ENCODE peak calls at places on chromosome 11, in eight cellular contexts. One of them, this sample, is unnamed. For H3K9me3, the result is how much of the 10 kb centered on the place peaks cover.

GRCh38 chr11:32643526-32643925 is 59.9 kb downstream of the EIF3M start:
- DNase-seq in Caco-2: no peak
- DNase-seq in aorta: no peak
- DNase-seq in CD8-positive, alpha-beta memory T cell: no peak
- DNase-seq in heart right ventricle: no peak
- DNase-seq in adrenal gland: no peak
- DNase-seq in GM12878: no peak
- DNase-seq in PC-3: peak
- DNase-seq in this sample: no peak

GRCh38 chr11:7651700-7652099 is 21.6 kb downstream of the CYB5R2 start:
- DNase-seq in Caco-2: no peak
- DNase-seq in aorta: no peak
- DNase-seq in CD8-positive, alpha-beta memory T cell: no peak
- DNase-seq in heart right ventricle: no peak
- DNase-seq in adrenal gland: no peak
- DNase-seq in GM12878: no peak
- DNase-seq in PC-3: no peak
- DNase-seq in this sample: no peak

GRCh38 chr11:14905104-14906033 is 13.3 kb upstream of the CYP2R1 start:
- DNase-seq in Caco-2: no peak
- DNase-seq in aorta: peak
- DNase-seq in CD8-positive, alpha-beta memory T cell: peak
- DNase-seq in heart right ventricle: peak
- DNase-seq in adrenal gland: peak
- DNase-seq in GM12878: no peak
- DNase-seq in PC-3: no peak
- DNase-seq in this sample: peak

GRCh38 chr11:2207212-2207611 is 35.6 kb upstream of the TH start:
- DNase-seq in Caco-2: no peak
- DNase-seq in aorta: no peak
- DNase-seq in CD8-positive, alpha-beta memory T cell: no peak
- DNase-seq in heart right ventricle: peak
- DNase-seq in adrenal gland: peak
- DNase-seq in GM12878: no peak
- DNase-seq in PC-3: no peak
- DNase-seq in this sample: no peak

GRCh38 chr11:13635804-13636203 is 32.7 kb upstream of the FAR1 start:
- DNase-seq in Caco-2: no peak
- DNase-seq in aorta: no peak
- DNase-seq in CD8-positive, alpha-beta memory T cell: no peak
- DNase-seq in heart right ventricle: no peak
- DNase-seq in adrenal gland: no peak
- DNase-seq in GM12878: no peak
- DNase-seq in PC-3: no peak
- DNase-seq in this sample: no peak

GRCh38 chr11:77201991-77202841 is 74.2 kb downstream of the MYO7A start:
- DNase-seq in Caco-2: no peak
- DNase-seq in aorta: no peak
- DNase-seq in CD8-positive, alpha-beta memory T cell: no peak
- DNase-seq in heart right ventricle: no peak
- DNase-seq in adrenal gland: peak
- DNase-seq in GM12878: no peak
- DNase-seq in PC-3: no peak
- DNase-seq in this sample: no peak

GRCh38 chr11:111797145-111797581 is 31.0 kb upstream of the PPP2R1B start:
- DNase-seq in Caco-2: no peak
- DNase-seq in aorta: no peak
- DNase-seq in CD8-positive, alpha-beta memory T cell: no peak
- DNase-seq in heart right ventricle: no peak
- DNase-seq in adrenal gland: no peak
- DNase-seq in GM12878: peak
- DNase-seq in PC-3: peak
- DNase-seq in this sample: peak

GRCh38 chr11:67353317-67354313 is at the start of gene POLD4:
- DNase-seq in Caco-2: peak
- DNase-seq in aorta: peak
- DNase-seq in CD8-positive, alpha-beta memory T cell: peak
- DNase-seq in heart right ventricle: peak
- DNase-seq in adrenal gland: peak
- DNase-seq in GM12878: peak
- DNase-seq in PC-3: peak
- DNase-seq in this sample: peak

GRCh38 chr11:92886243-92886905 is 83.1 kb upstream of the MTNR1B start:
- DNase-seq in Caco-2: peak
- DNase-seq in aorta: no peak
- DNase-seq in CD8-positive, alpha-beta memory T cell: no peak
- DNase-seq in heart right ventricle: peak
- DNase-seq in adrenal gland: peak
- DNase-seq in GM12878: peak
- DNase-seq in PC-3: peak
- DNase-seq in this sample: peak

GRCh38 chr11:8933931-8934330 is 1.2 kb upstream of the C11orf16 start:
- DNase-seq in Caco-2: no peak
- DNase-seq in aorta: no peak
- DNase-seq in CD8-positive, alpha-beta memory T cell: no peak
- DNase-seq in heart right ventricle: no peak
- DNase-seq in adrenal gland: no peak
- DNase-seq in GM12878: no peak
- DNase-seq in PC-3: no peak
- DNase-seq in this sample: no peak

GRCh38 chr11:86624366-86624765 is 48.0 kb downstream of the ME3 start:
- DNase-seq in Caco-2: no peak
- DNase-seq in aorta: no peak
- DNase-seq in CD8-positive, alpha-beta memory T cell: no peak
- DNase-seq in heart right ventricle: no peak
- DNase-seq in adrenal gland: no peak
- DNase-seq in GM12878: no peak
- DNase-seq in PC-3: no peak
- DNase-seq in this sample: no peak

GRCh38 chr11:13942908-13943505 is 19.5 kb upstream of the SPON1 start:
- DNase-seq in Caco-2: no peak
- DNase-seq in aorta: no peak
- DNase-seq in CD8-positive, alpha-beta memory T cell: no peak
- DNase-seq in heart right ventricle: no peak
- DNase-seq in adrenal gland: no peak
- DNase-seq in GM12878: no peak
- DNase-seq in PC-3: peak
- DNase-seq in this sample: no peak

GRCh38 chr11:117743121-117743815 is 53.7 kb downstream of the DSCAML1 start:
- DNase-seq in Caco-2: no peak
- DNase-seq in aorta: no peak
- DNase-seq in CD8-positive, alpha-beta memory T cell: no peak
- DNase-seq in heart right ventricle: no peak
- DNase-seq in adrenal gland: no peak
- DNase-seq in GM12878: no peak
- DNase-seq in PC-3: no peak
- DNase-seq in this sample: no peak

GRCh38 chr11:126452718-126453117 is 97.2 kb downstream of the ST3GAL4 start:
- DNase-seq in Caco-2: no peak
- DNase-seq in aorta: peak
- DNase-seq in CD8-positive, alpha-beta memory T cell: no peak
- DNase-seq in heart right ventricle: no peak
- DNase-seq in adrenal gland: no peak
- DNase-seq in GM12878: no peak
- DNase-seq in PC-3: no peak
- DNase-seq in this sample: no peak

GRCh38 chr11:126450198-126450597 is 94.7 kb downstream of the ST3GAL4 start:
- DNase-seq in Caco-2: no peak
- DNase-seq in aorta: no peak
- DNase-seq in CD8-positive, alpha-beta memory T cell: no peak
- DNase-seq in heart right ventricle: no peak
- DNase-seq in adrenal gland: no peak
- DNase-seq in GM12878: no peak
- DNase-seq in PC-3: no peak
- DNase-seq in this sample: no peak

GRCh38 chr11:126452256-126452655 is 96.8 kb downstream of the ST3GAL4 start:
- DNase-seq in Caco-2: no peak
- DNase-seq in aorta: no peak
- DNase-seq in CD8-positive, alpha-beta memory T cell: no peak
- DNase-seq in heart right ventricle: no peak
- DNase-seq in adrenal gland: no peak
- DNase-seq in GM12878: no peak
- DNase-seq in PC-3: no peak
- DNase-seq in this sample: no peak

GRCh38 chr11:126450806-126451205 is 95.3 kb downstream of the ST3GAL4 start:
- DNase-seq in Caco-2: no peak
- DNase-seq in aorta: no peak
- DNase-seq in CD8-positive, alpha-beta memory T cell: no peak
- DNase-seq in heart right ventricle: no peak
- DNase-seq in adrenal gland: no peak
- DNase-seq in GM12878: no peak
- DNase-seq in PC-3: no peak
- DNase-seq in this sample: no peak

GRCh38 chr11:126451211-126451802 is 95.8 kb downstream of the ST3GAL4 start:
- DNase-seq in Caco-2: no peak
- DNase-seq in aorta: no peak
- DNase-seq in CD8-positive, alpha-beta memory T cell: no peak
- DNase-seq in heart right ventricle: no peak
- DNase-seq in adrenal gland: no peak
- DNase-seq in GM12878: no peak
- DNase-seq in PC-3: no peak
- DNase-seq in this sample: no peak
- H3K9me3 ChIP-seq in Caco-2: under half
- H3K9me3 ChIP-seq in aorta: under half
- H3K9me3 ChIP-seq in CD8-positive, alpha-beta memory T cell: under half
- H3K9me3 ChIP-seq in heart right ventricle: under half
- H3K9me3 ChIP-seq in adrenal gland: under half
- H3K9me3 ChIP-seq in GM12878: under half
- H3K9me3 ChIP-seq in PC-3: under half
- H3K9me3 ChIP-seq in this sample: under half

DNA sequence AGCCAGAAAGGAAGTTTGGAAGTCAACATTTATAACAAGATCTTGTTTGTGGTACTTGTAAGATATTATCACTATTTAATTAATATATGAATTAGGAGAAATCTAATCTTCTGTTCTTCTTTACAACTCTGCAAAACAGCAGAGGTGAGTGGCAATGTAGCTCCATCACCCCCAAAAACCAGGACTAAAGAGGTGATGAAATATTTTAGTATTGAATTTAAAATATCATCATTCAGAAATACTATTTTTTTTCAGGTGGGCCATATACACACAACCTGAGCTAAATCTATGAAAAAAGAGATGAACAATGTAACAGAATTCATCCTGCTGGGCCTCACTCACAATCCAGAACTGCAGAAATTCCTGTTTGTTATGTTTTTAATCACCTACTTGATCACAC is at the start of gene OR4C45:
- DNase-seq in Caco-2: no peak
- DNase-seq in aorta: no peak
- DNase-seq in CD8-positive, alpha-beta memory T cell: no peak
- DNase-seq in heart right ventricle: no peak
- DNase-seq in adrenal gland: no peak
- DNase-seq in GM12878: no peak
- DNase-seq in PC-3: no peak
- DNase-seq in this sample: no peak
- H3K9me3 ChIP-seq in Caco-2: under half
- H3K9me3 ChIP-seq in aorta: under half
- H3K9me3 ChIP-seq in CD8-positive, alpha-beta memory T cell: under half
- H3K9me3 ChIP-seq in heart right ventricle: under half
- H3K9me3 ChIP-seq in adrenal gland: under half
- H3K9me3 ChIP-seq in GM12878: under half
- H3K9me3 ChIP-seq in PC-3: under half
- H3K9me3 ChIP-seq in this sample: under half

GRCh38 chr11:109677240-109677639 is 255.2 kb downstream of the C11orf87 start:
- DNase-seq in Caco-2: no peak
- DNase-seq in aorta: no peak
- DNase-seq in CD8-positive, alpha-beta memory T cell: no peak
- DNase-seq in heart right ventricle: no peak
- DNase-seq in adrenal gland: no peak
- DNase-seq in GM12878: no peak
- DNase-seq in PC-3: no peak
- DNase-seq in this sample: no peak

GRCh38 chr11:109680127-109680526 is 258.1 kb downstream of the C11orf87 start:
- DNase-seq in Caco-2: no peak
- DNase-seq in aorta: no peak
- DNase-seq in CD8-positive, alpha-beta memory T cell: no peak
- DNase-seq in heart right ventricle: no peak
- DNase-seq in adrenal gland: no peak
- DNase-seq in GM12878: no peak
- DNase-seq in PC-3: peak
- DNase-seq in this sample: no peak

DNA sequence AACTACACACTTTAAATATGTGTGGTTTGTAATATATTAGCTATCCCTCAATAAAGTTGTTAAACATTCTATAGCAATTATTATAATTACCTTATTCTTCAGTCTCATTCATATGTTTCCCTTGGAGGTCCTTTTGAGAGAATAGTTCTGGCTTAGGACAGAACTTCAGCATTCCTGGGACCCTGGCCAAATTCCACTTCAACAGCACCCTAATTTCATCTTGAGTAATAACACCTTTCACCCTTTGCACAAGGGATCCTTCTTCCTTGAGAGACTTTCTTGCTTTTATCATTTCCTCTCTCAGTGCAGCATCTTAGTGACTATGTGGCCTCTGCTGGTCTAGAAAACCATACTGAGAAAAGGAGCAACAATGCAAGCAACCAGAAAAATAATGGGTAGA is 255.9 kb downstream of the C11orf87 start:
- DNase-seq in Caco-2: no peak
- DNase-seq in aorta: no peak
- DNase-seq in CD8-positive, alpha-beta memory T cell: no peak
- DNase-seq in heart right ventricle: no peak
- DNase-seq in adrenal gland: no peak
- DNase-seq in GM12878: no peak
- DNase-seq in PC-3: no peak
- DNase-seq in this sample: no peak
- H3K9me3 ChIP-seq in Caco-2: under half
- H3K9me3 ChIP-seq in aorta: under half
- H3K9me3 ChIP-seq in CD8-positive, alpha-beta memory T cell: under half
- H3K9me3 ChIP-seq in heart right ventricle: under half
- H3K9me3 ChIP-seq in adrenal gland: under half
- H3K9me3 ChIP-seq in GM12878: under half
- H3K9me3 ChIP-seq in PC-3: under half
- H3K9me3 ChIP-seq in this sample: under half

GRCh38 chr11:70838198-70838597 is 414.2 kb downstream of the SHANK2 start:
- DNase-seq in Caco-2: no peak
- DNase-seq in aorta: no peak
- DNase-seq in CD8-positive, alpha-beta memory T cell: no peak
- DNase-seq in heart right ventricle: no peak
- DNase-seq in adrenal gland: no peak
- DNase-seq in GM12878: no peak
- DNase-seq in PC-3: no peak
- DNase-seq in this sample: no peak

GRCh38 chr11:70842256-70842655 is 410.1 kb downstream of the SHANK2 start:
- DNase-seq in Caco-2: no peak
- DNase-seq in aorta: no peak
- DNase-seq in CD8-positive, alpha-beta memory T cell: no peak
- DNase-seq in heart right ventricle: no peak
- DNase-seq in adrenal gland: no peak
- DNase-seq in GM12878: no peak
- DNase-seq in PC-3: no peak
- DNase-seq in this sample: no peak

GRCh38 chr11:70842701-70843100 is 409.7 kb downstream of the SHANK2 start:
- DNase-seq in Caco-2: no peak
- DNase-seq in aorta: no peak
- DNase-seq in CD8-positive, alpha-beta memory T cell: no peak
- DNase-seq in heart right ventricle: no peak
- DNase-seq in adrenal gland: no peak
- DNase-seq in GM12878: no peak
- DNase-seq in PC-3: no peak
- DNase-seq in this sample: no peak

GRCh38 chr11:70841264-70841663 is 411.1 kb downstream of the SHANK2 start:
- DNase-seq in Caco-2: no peak
- DNase-seq in aorta: no peak
- DNase-seq in CD8-positive, alpha-beta memory T cell: no peak
- DNase-seq in heart right ventricle: no peak
- DNase-seq in adrenal gland: no peak
- DNase-seq in GM12878: no peak
- DNase-seq in PC-3: no peak
- DNase-seq in this sample: no peak

GRCh38 chr11:70839851-70840250 is 412.5 kb downstream of the SHANK2 start:
- DNase-seq in Caco-2: no peak
- DNase-seq in aorta: no peak
- DNase-seq in CD8-positive, alpha-beta memory T cell: no peak
- DNase-seq in heart right ventricle: no peak
- DNase-seq in adrenal gland: no peak
- DNase-seq in GM12878: no peak
- DNase-seq in PC-3: no peak
- DNase-seq in this sample: no peak
- H3K9me3 ChIP-seq in Caco-2: under half
- H3K9me3 ChIP-seq in aorta: under half
- H3K9me3 ChIP-seq in CD8-positive, alpha-beta memory T cell: under half
- H3K9me3 ChIP-seq in heart right ventricle: under half
- H3K9me3 ChIP-seq in adrenal gland: under half
- H3K9me3 ChIP-seq in GM12878: under half
- H3K9me3 ChIP-seq in PC-3: under half
- H3K9me3 ChIP-seq in this sample: under half